ENCODE peak calls at places on chromosome 18, in eight cellular contexts. Y is WERI-Rb-1, I is thyroid gland, G is endodermal cell, B is fibroblast of pulmonary artery, Z is GM23338, R is astrocyte of the spinal cord, V is GM06990. J is an unnamed sample.

GRCh38 chr18:73879771-73880170 is 267.9 kb downstream of the FBXO15 start:
- DNase-seq in Y (no peak), I (no peak), G (no peak), B (peak; percentile 39), Z (no peak), R (peak; percentile 66), V (no peak), J (peak; percentile 38)

GRCh38 chr18:49510393-49511115 is 23.5 kb upstream of the C18orf32 start:
- DNase-seq in Y (peak; percentile 68), I (peak; percentile 43), G (peak; percentile 84), B (peak; percentile 73), Z (peak; percentile 71), R (peak; percentile 45), V (peak; percentile 19), J (peak; percentile 64)

GRCh38 chr18:35231052-35231451 is 9.8 kb upstream of the ZNF397 start:
- DNase-seq in Y (peak; percentile 78), I (peak; percentile 81), G (peak; percentile 90), B (peak; percentile 84), Z (peak; percentile 88), R (peak; percentile 69), V (peak; percentile 36), J (peak; percentile 78)

GRCh38 chr18:46820863-46821262 is 64.0 kb upstream of the ST8SIA5 start:
- DNase-seq in Y (no peak), I (no peak), G (no peak), B (no peak), Z (no peak), R (no peak), V (no peak), J (no peak)

GRCh38 chr18:78924301-78925192 is 55.1 kb upstream of the SALL3 start:
- DNase-seq in Y (no peak), I (no peak), G (no peak), B (no peak), Z (no peak), R (no peak), V (no peak), J (no peak)

GRCh38 chr18:66168834-66169233 is 418.0 kb downstream of the CDH7 start:
- DNase-seq in Y (no peak), I (no peak), G (no peak), B (no peak), Z (no peak), R (no peak), V (no peak), J (no peak)

GRCh38 chr18:7158201-7158600 is 40.6 kb upstream of the LAMA1 start:
- DNase-seq in Y (no peak), I (no peak), G (no peak), B (peak; percentile 84), Z (no peak), R (peak; percentile 52), V (no peak), J (peak; percentile 19)

GRCh38 chr18:13597068-13597467 is 129.3 kb downstream of the FAM210A start:
- DNase-seq in Y (no peak), I (no peak), G (no peak), B (peak; percentile 1), Z (peak; percentile 6), R (no peak), V (no peak), J (no peak)

GRCh38 chr18:54204883-54205282 is 19.6 kb downstream of the MBD2 start:
- DNase-seq in Y (no peak), I (no peak), G (no peak), B (no peak), Z (no peak), R (no peak), V (no peak), J (no peak)

GRCh38 chr18:45839415-45840395 is 14.2 kb downstream of the SIGLEC15 start:
- DNase-seq in Y (peak; percentile 59), I (no peak), G (peak; percentile 86), B (peak; percentile 85), Z (peak; percentile 76), R (peak; percentile 81), V (no peak), J (peak; percentile 81)

GRCh38 chr18:74773171-74773624 is 175.5 kb downstream of the ZNF407 start:
- DNase-seq in Y (no peak), I (no peak), G (no peak), B (no peak), Z (no peak), R (no peak), V (no peak), J (no peak)

GRCh38 chr18:27994571-27994970 is 182.4 kb downstream of the CDH2 start:
- DNase-seq in Y (no peak), I (no peak), G (no peak), B (no peak), Z (no peak), R (no peak), V (no peak), J (no peak)

GRCh38 chr18:3286165-3286564 is 24.2 kb downstream of the MYL12B start:
- DNase-seq in Y (no peak), I (no peak), G (no peak), B (no peak), Z (no peak), R (no peak), V (no peak), J (no peak)

GRCh38 chr18:67483237-67483636 is 33.3 kb downstream of the DSEL start:
- DNase-seq in Y (no peak), I (peak; percentile 48), G (no peak), B (no peak), Z (no peak), R (no peak), V (no peak), J (no peak)

DNA sequence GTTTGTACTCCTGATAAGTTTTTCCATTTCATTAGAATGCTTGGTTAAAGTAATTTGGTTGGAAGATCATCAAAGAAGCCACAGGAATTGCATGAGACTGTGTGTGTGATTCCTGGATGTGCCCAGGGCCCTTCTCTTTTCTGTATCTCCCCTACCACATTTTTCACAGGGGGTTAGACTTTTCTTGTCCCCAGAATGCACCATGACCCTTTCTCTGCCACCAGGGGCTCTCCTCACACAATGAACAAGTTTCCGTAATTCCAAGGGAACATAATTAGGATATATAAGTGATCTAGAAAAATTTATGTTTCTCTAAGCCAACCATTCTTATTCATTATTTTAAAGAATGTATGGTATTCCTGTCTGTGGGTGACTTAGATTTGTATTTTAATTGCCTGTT is 291.8 kb downstream of the NEDD4L start:
- DNase-seq in Y (no peak), I (no peak), G (no peak), B (no peak), Z (peak; percentile 44), R (peak; percentile 24), V (no peak), J (no peak)
- TF ChIP-seq CTCF in Y (peak; percentile 10), I (no peak), G (peak; percentile 64), B (peak; percentile 21), Z (peak; percentile 53), R (peak; percentile 40), V (no peak), J (peak; percentile 40)

GRCh38 chr18:34223164-34223892 is 1.4 kb downstream of the NOL4 start:
- DNase-seq in Y (peak; percentile 38), I (peak; percentile 36), G (peak; percentile 85), B (no peak), Z (peak; percentile 80), R (peak; percentile 9), V (peak; percentile 35), J (peak; percentile 0)

GRCh38 chr18:34222396-34223163 is 2.1 kb downstream of the NOL4 start:
- DNase-seq in Y (peak; percentile 45), I (peak; percentile 52), G (peak; percentile 87), B (no peak), Z (peak; percentile 79), R (peak; percentile 9), V (peak; percentile 79), J (peak; percentile 1)

GRCh38 chr18:34225218-34225553 is 473 bp upstream of the NOL4 start:
- DNase-seq in Y (no peak), I (no peak), G (no peak), B (no peak), Z (no peak), R (no peak), V (no peak), J (no peak)

GRCh38 chr18:34224423-34225217 is at the start of gene NOL4:
- DNase-seq in Y (peak; percentile 91), I (peak; percentile 98), G (peak; percentile 99), B (no peak), Z (peak; percentile 99), R (peak; percentile 60), V (peak; percentile 67), J (peak; percentile 2)

GRCh38 chr18:34223893-34224422 is 755 bp downstream of the NOL4 start:
- DNase-seq in Y (no peak), I (peak; percentile 4), G (peak; percentile 51), B (no peak), Z (no peak), R (peak; percentile 5), V (peak; percentile 37), J (peak; percentile 0)
- H3K4me3 ChIP-seq in Y (peak overlapping the region; percentile 54), I (peak overlapping the region; percentile 44), G (peak overlapping the region; percentile 81), B (peak overlapping the region; percentile 35), Z (peak overlapping the region; percentile 80), R (peak overlapping the region; percentile 51), V (peak overlapping the region; percentile 58), J (no peak overlapping the region)

GRCh38 chr18:41073372-41073954 is 881.6 kb upstream of the PIK3C3 start:
- DNase-seq in Y (no peak), I (no peak), G (no peak), B (peak; percentile 75), Z (no peak), R (peak; percentile 85), V (no peak), J (peak; percentile 54)

GRCh38 chr18:41072946-41073345 is 882.1 kb upstream of the PIK3C3 start:
- DNase-seq in Y (no peak), I (no peak), G (no peak), B (no peak), Z (no peak), R (no peak), V (no peak), J (no peak)

GRCh38 chr18:41075212-41075611 is 879.8 kb upstream of the PIK3C3 start:
- DNase-seq in Y (no peak), I (no peak), G (no peak), B (peak; percentile 58), Z (no peak), R (peak; percentile 90), V (no peak), J (peak; percentile 22)

GRCh38 chr18:41069166-41069565 is 885.9 kb upstream of the PIK3C3 start:
- DNase-seq in Y (no peak), I (no peak), G (no peak), B (no peak), Z (no peak), R (no peak), V (no peak), J (no peak)

GRCh38 chr18:41071826-41072225 is 883.2 kb upstream of the PIK3C3 start:
- DNase-seq in Y (no peak), I (no peak), G (no peak), B (no peak), Z (no peak), R (no peak), V (no peak), J (no peak)
- TF ChIP-seq CTCF in Y (no peak), I (no peak), G (no peak), B (no peak), Z (no peak), R (no peak), V (no peak), J (no peak)

DNA sequence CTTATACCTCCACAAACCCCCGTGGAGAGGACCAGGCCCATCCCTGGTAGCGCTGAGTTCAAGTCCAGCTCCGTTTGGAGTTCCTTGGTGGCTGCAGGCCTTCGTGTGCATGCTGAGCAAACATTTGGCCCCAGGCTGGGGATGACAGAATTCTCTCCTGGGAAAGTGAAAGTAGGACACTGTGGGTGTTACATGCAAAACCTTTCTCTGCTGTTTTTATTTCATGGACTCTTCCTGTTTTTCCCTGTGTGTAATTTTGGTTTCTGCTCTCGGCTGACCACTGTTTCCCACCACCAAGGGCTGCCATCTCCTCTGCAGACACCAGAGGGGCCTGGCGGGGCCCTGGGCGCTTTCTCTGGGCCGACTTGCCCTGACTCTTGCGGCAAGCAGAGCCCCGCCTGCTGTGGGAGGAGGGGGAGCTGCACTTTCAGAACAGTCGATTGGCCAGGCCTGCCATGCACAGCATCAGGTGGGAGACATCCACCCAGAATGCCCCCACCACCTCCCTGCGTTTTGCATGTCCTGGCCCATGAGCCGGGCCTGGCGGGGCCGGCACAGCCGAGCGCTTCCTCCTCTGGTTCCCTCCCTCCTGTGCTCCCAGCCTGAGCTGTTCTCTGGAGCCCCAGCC is 102.4 kb downstream of the CABLES1 start:
- DNase-seq in Y (no peak), I (peak; percentile 60), G (peak; percentile 77), B (peak; percentile 64), Z (peak; percentile 45), R (peak; percentile 73), V (peak; percentile 81), J (peak; percentile 62)
- H3K4me3 ChIP-seq in Y (no peak overlapping the region), I (peak overlapping the region; percentile 10), G (no peak overlapping the region), B (peak overlapping the region; percentile 4), Z (no peak overlapping the region), R (no peak overlapping the region), V (no peak overlapping the region), J (peak overlapping the region; percentile 33)

J was measured in fibroblast of the aortic adventitia.